ENCODE peak calls at places on chromosomes 12 and 14, in six cellular contexts. One of them, this sample, is unnamed.

GRCh38 chr12:24025153-24025798 is 75.8 kb upstream of the SOX5 start:
- DNase-seq in stomach: no peak
- DNase-seq in HepG2: peak
- DNase-seq in transverse colon: no peak
- DNase-seq in sigmoid colon: no peak
- DNase-seq in suprapubic skin: no peak
- DNase-seq in this sample: no peak

GRCh38 chr14:43449291-43449690 is 1057.8 kb downstream of the FSCB start:
- DNase-seq in sigmoid colon: no peak
- DNase-seq in HepG2: no peak
- DNase-seq in stomach: no peak
- DNase-seq in transverse colon: no peak
- DNase-seq in suprapubic skin: no peak
- DNase-seq in this sample: no peak

GRCh38 chr12:61213646-61214045 is 1046.6 kb upstream of the USP15 start:
- DNase-seq in sigmoid colon: no peak
- DNase-seq in stomach: no peak
- DNase-seq in transverse colon: no peak
- DNase-seq in suprapubic skin: no peak
- DNase-seq in HepG2: no peak
- DNase-seq in this sample: no peak

GRCh38 chr12:106840217-106840616 is 65.7 kb downstream of the RIC8B start:
- DNase-seq in stomach: no peak
- DNase-seq in transverse colon: no peak
- DNase-seq in suprapubic skin: no peak
- DNase-seq in HepG2: peak
- DNase-seq in sigmoid colon: no peak
- DNase-seq in this sample: no peak

GRCh38 chr12:14283489-14284144 is 81.9 kb upstream of the ATF7IP start:
- DNase-seq in stomach: no peak
- DNase-seq in sigmoid colon: no peak
- DNase-seq in suprapubic skin: no peak
- DNase-seq in HepG2: no peak
- DNase-seq in transverse colon: no peak
- DNase-seq in this sample: no peak

GRCh38 chr12:13375583-13376413 is 179.3 kb downstream of the EMP1 start:
- DNase-seq in stomach: no peak
- DNase-seq in sigmoid colon: no peak
- DNase-seq in HepG2: no peak
- DNase-seq in transverse colon: no peak
- DNase-seq in suprapubic skin: no peak
- DNase-seq in this sample: no peak

GRCh38 chr12:132720606-132721005 is 10.0 kb downstream of the PGAM5 start:
- DNase-seq in transverse colon: no peak
- DNase-seq in suprapubic skin: no peak
- DNase-seq in sigmoid colon: no peak
- DNase-seq in stomach: no peak
- DNase-seq in HepG2: no peak
- DNase-seq in this sample: no peak

GRCh38 chr12:92784795-92785562 is 82.2 kb downstream of the PLEKHG7 start:
- DNase-seq in stomach: no peak
- DNase-seq in HepG2: peak
- DNase-seq in sigmoid colon: no peak
- DNase-seq in suprapubic skin: no peak
- DNase-seq in transverse colon: no peak
- DNase-seq in this sample: no peak

GRCh38 chr14:83217492-83217891 is 1683.8 kb upstream of the SEL1L start:
- DNase-seq in sigmoid colon: no peak
- DNase-seq in stomach: no peak
- DNase-seq in suprapubic skin: no peak
- DNase-seq in transverse colon: no peak
- DNase-seq in HepG2: no peak
- DNase-seq in this sample: peak

GRCh38 chr12:106386836-106387555 is 29.4 kb downstream of the POLR3B start:
- DNase-seq in stomach: no peak
- DNase-seq in HepG2: no peak
- DNase-seq in transverse colon: no peak
- DNase-seq in suprapubic skin: no peak
- DNase-seq in sigmoid colon: no peak
- DNase-seq in this sample: no peak

GRCh38 chr14:85421166-85421877 is 108.6 kb upstream of the FLRT2 start:
- DNase-seq in suprapubic skin: no peak
- DNase-seq in HepG2: no peak
- DNase-seq in sigmoid colon: no peak
- DNase-seq in stomach: no peak
- DNase-seq in transverse colon: no peak
- DNase-seq in this sample: no peak

DNA sequence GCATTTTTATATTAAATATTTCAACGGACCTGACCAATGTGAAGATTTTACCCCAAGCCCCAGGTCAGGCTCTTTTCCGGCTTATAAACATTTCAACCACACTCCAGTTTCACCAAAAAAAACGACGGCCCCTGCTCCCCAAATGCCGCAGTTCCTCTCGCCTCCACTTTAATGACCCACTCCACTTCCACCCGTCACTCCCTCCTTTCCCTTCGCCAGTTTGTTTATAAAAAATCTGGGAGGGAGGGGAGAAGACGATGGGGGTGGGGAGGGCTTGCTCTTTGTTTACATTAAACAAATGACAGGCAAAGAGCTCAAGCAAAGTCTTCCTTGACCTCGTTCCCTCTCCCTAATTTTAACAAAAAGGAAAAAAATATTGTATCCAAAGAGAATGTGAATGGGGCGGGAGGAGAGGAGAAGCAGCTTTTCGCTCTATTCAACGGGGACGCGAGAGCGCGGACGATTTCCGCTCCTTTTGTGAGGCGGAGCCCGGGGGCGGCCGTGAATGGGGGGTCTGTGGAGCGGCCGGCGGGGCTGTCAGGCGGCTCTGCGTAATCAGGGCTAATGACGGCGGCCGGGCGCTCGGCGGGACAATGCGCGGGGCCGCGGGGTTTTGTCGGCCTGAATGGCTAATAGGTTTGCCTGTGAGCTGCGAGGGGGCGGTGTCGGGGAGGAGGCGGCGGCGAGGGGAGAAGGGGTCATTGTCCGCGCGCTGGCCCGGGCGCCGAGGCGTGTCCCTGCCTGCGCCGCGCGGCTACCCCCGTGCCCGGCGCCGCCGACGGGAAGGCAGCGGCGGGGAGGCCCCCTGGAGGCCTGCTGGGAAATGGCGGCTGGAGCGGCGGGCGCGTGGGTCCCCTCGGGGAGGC is 5.7 kb downstream of the SIX6 start:
- DNase-seq in stomach: no peak
- DNase-seq in suprapubic skin: no peak
- DNase-seq in HepG2: peak
- DNase-seq in sigmoid colon: no peak
- DNase-seq in transverse colon: no peak
- DNase-seq in this sample: peak
- TF ChIP-seq EP300 in stomach: no peak
- TF ChIP-seq EP300 in suprapubic skin: no peak
- TF ChIP-seq EP300 in HepG2: no peak
- TF ChIP-seq EP300 in sigmoid colon: no peak
- TF ChIP-seq EP300 in transverse colon: no peak
- TF ChIP-seq EP300 in this sample: no peak

GRCh38 chr12:49647280-49647679 is 23.9 kb downstream of the PRPF40B start:
- DNase-seq in sigmoid colon: no peak
- DNase-seq in HepG2: no peak
- DNase-seq in suprapubic skin: no peak
- DNase-seq in stomach: no peak
- DNase-seq in transverse colon: no peak
- DNase-seq in this sample: no peak

GRCh38 chr12:49645151-49646039 is 22.0 kb downstream of the PRPF40B start:
- DNase-seq in transverse colon: no peak
- DNase-seq in sigmoid colon: no peak
- DNase-seq in HepG2: no peak
- DNase-seq in stomach: no peak
- DNase-seq in suprapubic skin: no peak
- DNase-seq in this sample: no peak

GRCh38 chr12:49647827-49648721 is 24.7 kb downstream of the PRPF40B start:
- DNase-seq in transverse colon: no peak
- DNase-seq in stomach: no peak
- DNase-seq in suprapubic skin: no peak
- DNase-seq in HepG2: no peak
- DNase-seq in sigmoid colon: no peak
- DNase-seq in this sample: peak

GRCh38 chr12:49646331-49646830 is 23.0 kb downstream of the PRPF40B start:
- DNase-seq in transverse colon: no peak
- DNase-seq in sigmoid colon: no peak
- DNase-seq in stomach: no peak
- DNase-seq in HepG2: no peak
- DNase-seq in suprapubic skin: no peak
- DNase-seq in this sample: no peak

GRCh38 chr12:49646871-49647270 is 23.5 kb downstream of the PRPF40B start:
- DNase-seq in transverse colon: no peak
- DNase-seq in stomach: no peak
- DNase-seq in HepG2: no peak
- DNase-seq in sigmoid colon: no peak
- DNase-seq in suprapubic skin: no peak
- DNase-seq in this sample: no peak
- H3K27ac ChIP-seq in transverse colon: no peak
- H3K27ac ChIP-seq in stomach: peak
- H3K27ac ChIP-seq in HepG2: no peak
- H3K27ac ChIP-seq in sigmoid colon: peak
- H3K27ac ChIP-seq in suprapubic skin: no peak
- H3K27ac ChIP-seq in this sample: peak

GRCh38 chr14:54567224-54567633 is 301 bp downstream of the SAMD4A start:
- DNase-seq in transverse colon: peak
- DNase-seq in suprapubic skin: peak
- DNase-seq in HepG2: no peak
- DNase-seq in sigmoid colon: no peak
- DNase-seq in stomach: peak
- DNase-seq in this sample: peak
- TF ChIP-seq EP300 in transverse colon: no peak
- TF ChIP-seq EP300 in suprapubic skin: no peak
- TF ChIP-seq EP300 in HepG2: no peak
- TF ChIP-seq EP300 in sigmoid colon: no peak
- TF ChIP-seq EP300 in stomach: no peak
- TF ChIP-seq EP300 in this sample: no peak

GRCh38 chr12:1814266-1814665 is 6.1 kb upstream of the LRTM2 start:
- DNase-seq in transverse colon: no peak
- DNase-seq in suprapubic skin: no peak
- DNase-seq in stomach: no peak
- DNase-seq in HepG2: no peak
- DNase-seq in sigmoid colon: no peak
- DNase-seq in this sample: no peak

GRCh38 chr12:1815108-1815507 is 5.3 kb upstream of the LRTM2 start:
- DNase-seq in stomach: no peak
- DNase-seq in suprapubic skin: no peak
- DNase-seq in HepG2: no peak
- DNase-seq in sigmoid colon: no peak
- DNase-seq in transverse colon: no peak
- DNase-seq in this sample: no peak

GRCh38 chr12:1819050-1819449 is 1.3 kb upstream of the LRTM2 start:
- DNase-seq in suprapubic skin: no peak
- DNase-seq in sigmoid colon: no peak
- DNase-seq in stomach: no peak
- DNase-seq in HepG2: no peak
- DNase-seq in transverse colon: no peak
- DNase-seq in this sample: no peak

GRCh38 chr12:1816730-1817094 is 3.7 kb upstream of the LRTM2 start:
- DNase-seq in HepG2: no peak
- DNase-seq in suprapubic skin: no peak
- DNase-seq in stomach: no peak
- DNase-seq in sigmoid colon: no peak
- DNase-seq in transverse colon: no peak
- DNase-seq in this sample: no peak

GRCh38 chr12:1815814-1816729 is 4.3 kb upstream of the LRTM2 start:
- DNase-seq in suprapubic skin: no peak
- DNase-seq in sigmoid colon: no peak
- DNase-seq in transverse colon: no peak
- DNase-seq in HepG2: peak
- DNase-seq in stomach: no peak
- DNase-seq in this sample: no peak
- H3K27ac ChIP-seq in suprapubic skin: no peak
- H3K27ac ChIP-seq in sigmoid colon: no peak
- H3K27ac ChIP-seq in transverse colon: no peak
- H3K27ac ChIP-seq in HepG2: peak
- H3K27ac ChIP-seq in stomach: no peak
- H3K27ac ChIP-seq in this sample: no peak

DNA sequence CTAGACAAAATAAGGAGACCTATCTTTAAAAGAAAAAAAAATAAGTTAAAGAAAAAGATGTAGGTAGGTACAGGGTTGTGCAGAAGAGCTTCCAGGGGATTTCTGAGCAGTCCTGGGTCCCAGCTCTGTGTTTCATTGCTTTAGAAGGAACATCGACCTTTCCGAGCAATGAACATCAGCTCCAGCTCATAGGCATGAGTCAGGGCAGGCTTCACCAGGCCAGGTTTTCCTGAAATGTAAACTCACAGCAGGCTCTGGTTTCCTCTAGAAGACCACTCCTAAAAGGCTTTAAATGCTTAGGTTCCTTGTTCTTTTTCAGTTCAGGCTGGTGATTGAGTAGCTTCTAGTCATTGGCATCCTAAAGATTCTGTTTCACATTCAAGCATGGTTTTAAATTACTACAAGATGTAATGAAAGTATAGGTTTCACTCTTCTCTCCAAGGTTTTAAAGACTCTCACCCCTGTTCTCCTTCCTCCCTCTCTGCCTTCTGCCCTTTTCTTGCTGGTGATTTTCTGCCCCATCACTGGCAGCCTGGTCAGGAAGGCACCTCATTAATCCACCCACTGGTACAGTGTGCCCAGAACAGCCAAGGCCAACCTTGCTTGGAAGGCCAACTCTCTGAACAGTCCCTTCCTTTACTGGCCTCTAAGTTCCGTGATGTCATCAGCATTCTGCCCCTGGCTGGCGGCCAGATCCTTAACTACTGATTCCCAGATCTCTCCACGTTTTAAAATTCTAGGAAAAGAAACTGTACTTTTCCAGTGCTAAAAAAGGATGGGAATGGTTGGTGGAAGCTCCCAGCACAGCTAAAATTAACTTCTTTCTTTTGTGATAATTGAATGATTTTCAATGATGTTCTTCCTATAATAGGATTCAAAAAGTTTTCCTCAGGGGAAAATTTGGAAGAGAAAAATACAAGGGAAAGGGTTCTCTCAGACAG is 109.4 kb upstream of the HIF1A start:
- DNase-seq in suprapubic skin: no peak
- DNase-seq in sigmoid colon: peak
- DNase-seq in transverse colon: peak
- DNase-seq in HepG2: no peak
- DNase-seq in stomach: peak
- DNase-seq in this sample: no peak
- TF ChIP-seq EP300 in suprapubic skin: peak
- TF ChIP-seq EP300 in sigmoid colon: peak
- TF ChIP-seq EP300 in transverse colon: no peak
- TF ChIP-seq EP300 in HepG2: no peak
- TF ChIP-seq EP300 in stomach: peak
- TF ChIP-seq EP300 in this sample: peak

GRCh38 chr12:219891-220352 is 6.0 kb upstream of the SLC6A12 start:
- DNase-seq in sigmoid colon: no peak
- DNase-seq in suprapubic skin: peak
- DNase-seq in HepG2: peak
- DNase-seq in stomach: peak
- DNase-seq in transverse colon: peak
- DNase-seq in this sample: peak
- H3K27ac ChIP-seq in sigmoid colon: no peak
- H3K27ac ChIP-seq in suprapubic skin: no peak
- H3K27ac ChIP-seq in HepG2: no peak
- H3K27ac ChIP-seq in stomach: no peak
- H3K27ac ChIP-seq in transverse colon: no peak
- H3K27ac ChIP-seq in this sample: no peak